ENCODE peak calls at places on chromosomes 1 and 21, in six cellular contexts. One of them, this sample, is unnamed.

GRCh38 chr1:70222716-70223235 is 1.6 kb downstream of the SRSF11 start:
- DNase-seq in activated CD8-positive, alpha-beta memory T cell treated with anti-CD3 and anti-CD28 coated beads, Interleukin-2, amount 10 ng/mL, durations not matched to agents 7 days and 5 days: no peak
- DNase-seq in IMR-90: no peak
- DNase-seq in cardiac muscle cell: no peak
- DNase-seq in amniotic epithelial cell: peak
- DNase-seq in HuH-7.5: no peak
- DNase-seq in this sample: no peak

GRCh38 chr1:19398309-19398760 is 86.2 kb downstream of the SLC66A1 start:
- DNase-seq in amniotic epithelial cell: peak
- DNase-seq in activated CD8-positive, alpha-beta memory T cell treated with anti-CD3 and anti-CD28 coated beads, Interleukin-2, amount 10 ng/mL, durations not matched to agents 7 days and 5 days: no peak
- DNase-seq in cardiac muscle cell: no peak
- DNase-seq in IMR-90: peak
- DNase-seq in HuH-7.5: no peak
- DNase-seq in this sample: no peak

GRCh38 chr1:173420330-173420806 is 56.8 kb upstream of the PRDX6 start:
- DNase-seq in IMR-90: peak
- DNase-seq in amniotic epithelial cell: peak
- DNase-seq in activated CD8-positive, alpha-beta memory T cell treated with anti-CD3 and anti-CD28 coated beads, Interleukin-2, amount 10 ng/mL, durations not matched to agents 7 days and 5 days: peak
- DNase-seq in HuH-7.5: no peak
- DNase-seq in cardiac muscle cell: peak
- DNase-seq in this sample: peak

GRCh38 chr1:236819856-236820255 is 24.8 kb downstream of the MTR start:
- DNase-seq in amniotic epithelial cell: no peak
- DNase-seq in HuH-7.5: no peak
- DNase-seq in IMR-90: no peak
- DNase-seq in cardiac muscle cell: no peak
- DNase-seq in activated CD8-positive, alpha-beta memory T cell treated with anti-CD3 and anti-CD28 coated beads, Interleukin-2, amount 10 ng/mL, durations not matched to agents 7 days and 5 days: no peak
- DNase-seq in this sample: no peak

GRCh38 chr1:172678990-172679772 is 20.3 kb downstream of the FASLG start:
- DNase-seq in cardiac muscle cell: no peak
- DNase-seq in IMR-90: no peak
- DNase-seq in amniotic epithelial cell: no peak
- DNase-seq in activated CD8-positive, alpha-beta memory T cell treated with anti-CD3 and anti-CD28 coated beads, Interleukin-2, amount 10 ng/mL, durations not matched to agents 7 days and 5 days: no peak
- DNase-seq in HuH-7.5: no peak
- DNase-seq in this sample: no peak

GRCh38 chr1:37998913-37999433 is 6.3 kb downstream of the FHL3 start:
- DNase-seq in HuH-7.5: no peak
- DNase-seq in IMR-90: no peak
- DNase-seq in cardiac muscle cell: no peak
- DNase-seq in activated CD8-positive, alpha-beta memory T cell treated with anti-CD3 and anti-CD28 coated beads, Interleukin-2, amount 10 ng/mL, durations not matched to agents 7 days and 5 days: no peak
- DNase-seq in amniotic epithelial cell: no peak
- DNase-seq in this sample: no peak

GRCh38 chr1:160425847-160426246 is 25.5 kb downstream of the VANGL2 start:
- DNase-seq in IMR-90: no peak
- DNase-seq in cardiac muscle cell: no peak
- DNase-seq in activated CD8-positive, alpha-beta memory T cell treated with anti-CD3 and anti-CD28 coated beads, Interleukin-2, amount 10 ng/mL, durations not matched to agents 7 days and 5 days: no peak
- DNase-seq in amniotic epithelial cell: no peak
- DNase-seq in HuH-7.5: no peak
- DNase-seq in this sample: no peak

GRCh38 chr21:45592208-45592619 is 50.0 kb upstream of the SLC19A1 start:
- DNase-seq in IMR-90: no peak
- DNase-seq in HuH-7.5: no peak
- DNase-seq in cardiac muscle cell: no peak
- DNase-seq in amniotic epithelial cell: no peak
- DNase-seq in activated CD8-positive, alpha-beta memory T cell treated with anti-CD3 and anti-CD28 coated beads, Interleukin-2, amount 10 ng/mL, durations not matched to agents 7 days and 5 days: peak
- DNase-seq in this sample: no peak

GRCh38 chr1:105914403-105914802 is 1142.1 kb upstream of the PRMT6 start:
- DNase-seq in amniotic epithelial cell: no peak
- DNase-seq in activated CD8-positive, alpha-beta memory T cell treated with anti-CD3 and anti-CD28 coated beads, Interleukin-2, amount 10 ng/mL, durations not matched to agents 7 days and 5 days: no peak
- DNase-seq in IMR-90: no peak
- DNase-seq in HuH-7.5: no peak
- DNase-seq in cardiac muscle cell: no peak
- DNase-seq in this sample: no peak

GRCh38 chr1:22712502-22713271 is 2.0 kb downstream of the EPHB2 start:
- DNase-seq in amniotic epithelial cell: no peak
- DNase-seq in cardiac muscle cell: no peak
- DNase-seq in activated CD8-positive, alpha-beta memory T cell treated with anti-CD3 and anti-CD28 coated beads, Interleukin-2, amount 10 ng/mL, durations not matched to agents 7 days and 5 days: peak
- DNase-seq in HuH-7.5: no peak
- DNase-seq in IMR-90: peak
- DNase-seq in this sample: no peak

GRCh38 chr1:9009438-9010366 is 16.5 kb downstream of the SLC2A7 start:
- DNase-seq in IMR-90: peak
- DNase-seq in HuH-7.5: peak
- DNase-seq in amniotic epithelial cell: peak
- DNase-seq in cardiac muscle cell: peak
- DNase-seq in activated CD8-positive, alpha-beta memory T cell treated with anti-CD3 and anti-CD28 coated beads, Interleukin-2, amount 10 ng/mL, durations not matched to agents 7 days and 5 days: peak
- DNase-seq in this sample: no peak

GRCh38 chr1:66331641-66332523 is 202.1 kb upstream of the SGIP1 start:
- DNase-seq in activated CD8-positive, alpha-beta memory T cell treated with anti-CD3 and anti-CD28 coated beads, Interleukin-2, amount 10 ng/mL, durations not matched to agents 7 days and 5 days: peak
- DNase-seq in cardiac muscle cell: peak
- DNase-seq in HuH-7.5: no peak
- DNase-seq in IMR-90: peak
- DNase-seq in amniotic epithelial cell: peak
- DNase-seq in this sample: peak

GRCh38 chr1:66395202-66396061 is 138.5 kb upstream of the SGIP1 start:
- DNase-seq in HuH-7.5: no peak
- DNase-seq in cardiac muscle cell: no peak
- DNase-seq in activated CD8-positive, alpha-beta memory T cell treated with anti-CD3 and anti-CD28 coated beads, Interleukin-2, amount 10 ng/mL, durations not matched to agents 7 days and 5 days: no peak
- DNase-seq in IMR-90: peak
- DNase-seq in amniotic epithelial cell: peak
- DNase-seq in this sample: no peak

GRCh38 chr1:203462143-203462542 is 13.5 kb upstream of the PRELP start:
- DNase-seq in activated CD8-positive, alpha-beta memory T cell treated with anti-CD3 and anti-CD28 coated beads, Interleukin-2, amount 10 ng/mL, durations not matched to agents 7 days and 5 days: no peak
- DNase-seq in HuH-7.5: no peak
- DNase-seq in cardiac muscle cell: no peak
- DNase-seq in amniotic epithelial cell: no peak
- DNase-seq in IMR-90: no peak
- DNase-seq in this sample: no peak

GRCh38 chr21:42671778-42672593 is 18.6 kb downstream of the PDE9A start:
- DNase-seq in activated CD8-positive, alpha-beta memory T cell treated with anti-CD3 and anti-CD28 coated beads, Interleukin-2, amount 10 ng/mL, durations not matched to agents 7 days and 5 days: no peak
- DNase-seq in HuH-7.5: peak
- DNase-seq in amniotic epithelial cell: peak
- DNase-seq in IMR-90: no peak
- DNase-seq in cardiac muscle cell: no peak
- DNase-seq in this sample: no peak

GRCh38 chr1:213977486-213977842 is 10.3 kb upstream of the PROX1 start:
- DNase-seq in amniotic epithelial cell: no peak
- DNase-seq in cardiac muscle cell: peak
- DNase-seq in activated CD8-positive, alpha-beta memory T cell treated with anti-CD3 and anti-CD28 coated beads, Interleukin-2, amount 10 ng/mL, durations not matched to agents 7 days and 5 days: no peak
- DNase-seq in IMR-90: no peak
- DNase-seq in HuH-7.5: no peak
- DNase-seq in this sample: no peak